ENCODE peak calls at places on chromosomes 7 and 10, in four cellular contexts. N is astrocyte of the spinal cord, D is AG10803, Z is GM10248. T is an unnamed sample.

GRCh38 chr10:27542812-27543211 is 38.7 kb downstream of the RAB18 start:
- DNase-seq in Z (no peak), N (peak; percentile 33), D (peak; percentile 62), T (no peak)

GRCh38 chr7:55019691-55020480 is 1.1 kb downstream of the EGFR start:
- DNase-seq in Z (peak; percentile 33), N (no peak), D (no peak), T (no peak)

GRCh38 chr7:98733036-98733435 is 116.0 kb downstream of the NPTX2 start:
- DNase-seq in N (no peak), D (peak; percentile 18), Z (peak; percentile 70), T (peak; percentile 77)

GRCh38 chr7:119660085-119660484 is 612.9 kb upstream of the KCND2 start:
- DNase-seq in D (no peak), N (no peak), Z (no peak), T (no peak)

GRCh38 chr7:64636386-64636785 is 29.5 kb upstream of the ZNF107 start:
- DNase-seq in D (no peak), N (no peak), Z (no peak), T (no peak)

GRCh38 chr10:86648706-86649426 is 5.5 kb upstream of the OPN4 start:
- DNase-seq in Z (no peak), D (peak; percentile 85), N (peak; percentile 48), T (peak; percentile 0)

GRCh38 chr7:104267701-104268368 is 60.0 kb upstream of the ORC5 start:
- DNase-seq in Z (no peak), D (peak; percentile 17), N (peak; percentile 27), T (no peak)

GRCh38 chr7:142749218-142749993 is at the start of gene PRSS1:
- DNase-seq in N (no peak), D (no peak), Z (no peak), T (no peak)

GRCh38 chr10:100810835-100811116 is 65.4 kb downstream of the PAX2 start:
- DNase-seq in Z (no peak), N (no peak), D (no peak), T (no peak)

GRCh38 chr10:98361131-98361633 is 53.8 kb downstream of the PYROXD2 start:
- DNase-seq in Z (no peak), N (peak; percentile 96), D (peak; percentile 99), T (peak; percentile 90)

GRCh38 chr10:110568055-110568735 is 700 bp downstream of the SMC3 start:
- DNase-seq in Z (no peak), D (peak; percentile 20), N (peak; percentile 13), T (peak; percentile 67)

DNA sequence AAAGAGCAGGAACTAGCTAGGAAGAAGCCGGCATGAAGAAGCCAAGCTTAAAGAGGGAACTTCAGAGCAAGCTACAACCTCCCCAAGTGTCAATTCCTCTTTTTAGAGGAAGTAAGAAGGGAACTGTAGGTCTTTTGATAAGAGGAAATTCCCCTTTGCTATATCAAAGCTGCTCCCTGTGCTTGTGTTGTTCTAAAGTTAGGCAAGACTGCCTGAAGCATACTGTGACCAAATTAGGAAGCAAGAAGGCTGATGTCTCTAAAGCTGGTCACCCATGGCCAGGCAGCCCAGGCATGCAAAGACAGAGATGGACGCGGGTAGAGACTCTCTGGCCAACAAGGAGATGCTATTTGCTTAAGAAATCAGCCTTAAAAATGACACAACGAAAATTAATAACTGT is 87.9 kb downstream of the RNF216 start:
- DNase-seq in Z (peak; percentile 68), D (peak; percentile 78), N (peak; percentile 47), T (peak; percentile 92)
- TF ChIP-seq CTCF in Z (no peak), D (no peak), N (no peak), T (no peak)

DNA sequence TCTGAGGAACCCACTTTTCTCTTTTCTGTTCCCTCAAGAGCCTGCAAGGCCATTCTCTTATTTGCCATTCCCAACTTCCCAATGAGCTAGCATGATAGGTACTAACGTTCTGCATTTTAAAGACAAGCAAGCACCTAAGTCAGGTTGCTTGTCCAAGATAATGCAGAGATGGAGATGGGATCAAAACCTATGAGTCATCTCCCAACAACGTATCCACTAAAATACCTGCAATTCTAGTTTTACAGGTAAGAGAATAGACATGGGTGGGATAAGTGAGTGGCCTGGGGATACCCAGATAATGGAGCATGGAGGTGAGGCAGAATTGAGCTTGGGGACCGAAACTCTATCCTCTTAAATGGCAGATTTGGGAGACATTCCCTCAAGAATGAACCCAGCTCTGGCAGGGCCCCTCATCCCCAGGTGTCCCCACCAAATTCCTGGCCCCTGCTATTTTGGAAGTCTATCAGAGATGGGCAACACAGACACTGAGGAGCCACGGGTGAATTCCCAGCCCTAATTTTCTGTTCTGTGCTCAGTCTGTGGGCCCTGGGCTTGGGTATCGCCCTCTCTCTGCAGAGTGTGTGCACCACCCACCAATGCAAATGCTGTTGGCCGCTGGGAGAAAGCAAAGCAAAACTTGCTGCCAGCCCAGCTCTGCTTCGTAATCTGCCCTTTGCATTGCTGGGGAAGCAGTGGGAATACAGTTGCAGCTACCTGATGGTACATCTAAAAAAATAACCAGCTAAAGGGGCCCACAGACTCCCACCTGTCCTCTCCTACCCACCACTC is 98.3 kb downstream of the KCNMA1 start:
- DNase-seq in D (no peak), N (no peak), Z (no peak), T (no peak)
- TF ChIP-seq CTCF in D (no peak), N (no peak), Z (no peak), T (no peak)

GRCh38 chr10:123687758-123688157 is 21.6 kb downstream of the GPR26 start:
- DNase-seq in D (no peak), N (no peak), Z (no peak), T (no peak)
- TF ChIP-seq CTCF in D (no peak), N (no peak), Z (no peak), T (no peak)

GRCh38 chr10:21722209-21722608 is 188.2 kb downstream of the MLLT10 start:
- DNase-seq in N (no peak), D (no peak), Z (no peak), T (no peak)

GRCh38 chr10:21724020-21724589 is 190.1 kb downstream of the MLLT10 start:
- DNase-seq in N (no peak), Z (no peak), D (no peak), T (no peak)

GRCh38 chr10:21727452-21728168 is 193.6 kb downstream of the MLLT10 start:
- DNase-seq in N (peak; percentile 25), D (peak; percentile 34), Z (no peak), T (no peak)

GRCh38 chr10:21726601-21727295 is 192.7 kb downstream of the MLLT10 start:
- DNase-seq in D (peak; percentile 48), Z (no peak), N (no peak), T (no peak)

DNA sequence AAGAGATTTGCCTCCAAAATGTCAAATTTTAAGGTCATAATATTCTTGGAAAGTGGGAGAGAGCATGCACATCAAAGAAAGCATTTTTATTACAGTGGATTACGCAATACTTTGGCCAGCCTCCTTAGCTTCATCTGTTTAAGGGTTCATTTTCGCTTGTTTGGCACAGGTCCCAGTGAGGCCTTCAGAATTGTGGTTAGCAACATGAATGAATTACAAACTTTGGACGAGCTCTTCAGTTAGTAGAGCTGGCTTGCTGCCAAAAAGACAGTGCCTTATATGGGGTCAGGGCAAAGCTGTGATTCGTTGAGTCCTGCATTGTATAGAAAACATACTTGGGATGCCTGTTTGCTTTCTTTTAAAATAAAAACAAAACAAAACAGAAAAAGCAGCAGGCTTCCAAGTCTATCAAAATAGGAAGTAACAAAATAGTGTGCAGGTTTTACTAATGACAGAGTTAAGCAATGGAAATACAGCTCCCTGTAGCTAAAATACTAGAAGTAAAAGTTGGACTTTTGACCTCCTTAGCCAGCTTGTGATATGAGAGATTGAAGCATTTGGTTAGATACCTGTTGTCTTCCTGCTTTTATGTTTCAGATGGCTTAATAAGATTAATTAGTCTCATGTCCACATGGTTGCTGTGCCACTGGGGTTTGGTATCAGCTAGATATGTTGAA is 190.8 kb downstream of the MLLT10 start:
- DNase-seq in N (peak; percentile 100), D (peak; percentile 99), Z (peak; percentile 37), T (peak; percentile 79)
- TF ChIP-seq CTCF in N (no peak), D (no peak), Z (no peak), T (no peak)

GRCh38 chr7:137751361-137752009 is 95.3 kb downstream of the DGKI start:
- DNase-seq in N (no peak), D (no peak), Z (no peak), T (no peak)

GRCh38 chr7:137742051-137742450 is 104.7 kb downstream of the DGKI start:
- DNase-seq in N (no peak), D (no peak), Z (no peak), T (no peak)

GRCh38 chr7:137753067-137753466 is 93.7 kb downstream of the DGKI start:
- DNase-seq in N (no peak), Z (no peak), D (no peak), T (no peak)

GRCh38 chr7:137743021-137743420 is 103.8 kb downstream of the DGKI start:
- DNase-seq in N (no peak), Z (no peak), D (no peak), T (no peak)

DNA sequence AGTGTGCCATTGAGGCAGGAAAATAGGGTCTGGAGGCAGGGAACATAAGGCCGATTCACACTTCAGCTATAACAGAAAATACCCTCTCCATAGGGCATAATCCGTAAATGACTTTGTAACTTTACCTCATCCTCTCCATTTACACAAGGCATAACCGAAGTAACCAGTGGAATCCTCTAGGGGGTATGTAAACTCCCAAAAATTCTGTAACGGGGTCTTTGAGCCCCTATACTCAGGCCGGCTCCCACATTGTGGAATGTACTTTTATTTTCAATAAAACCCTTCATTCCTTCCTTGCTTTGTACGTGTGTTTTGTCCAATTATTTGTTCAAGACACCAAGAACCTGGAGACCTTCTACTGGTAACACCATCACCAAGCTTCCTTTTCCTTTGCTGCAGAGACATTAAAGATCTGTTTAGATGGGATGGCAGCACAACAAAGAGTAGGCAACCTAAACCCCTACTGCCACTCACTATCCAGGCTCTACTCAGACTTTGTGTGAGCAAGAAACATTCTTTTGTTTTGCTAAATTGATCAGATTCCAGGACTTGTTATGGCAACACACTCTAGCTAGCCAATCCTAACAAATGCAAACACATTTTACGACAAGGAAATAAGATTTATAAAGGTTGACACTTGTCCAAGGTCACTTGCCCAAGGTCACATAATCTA is 99.3 kb downstream of the DGKI start:
- DNase-seq in Z (no peak), D (peak; percentile 33), N (no peak), T (no peak)
- TF ChIP-seq CTCF in Z (no peak), D (no peak), N (no peak), T (no peak)

GRCh38 chr7:20310963-20311742 is 19.5 kb upstream of the ITGB8 start:
- DNase-seq in Z (no peak), D (peak; percentile 78), N (peak; percentile 79), T (peak; percentile 78)
- TF ChIP-seq CTCF in Z (peak; percentile 24), D (peak; percentile 49), N (peak; percentile 31), T (peak; percentile 34)

GRCh38 chr7:36441344-36442022 is 51.8 kb downstream of the ANLN start:
- DNase-seq in Z (no peak), D (no peak), N (no peak), T (no peak)
- TF ChIP-seq CTCF in Z (no peak), D (no peak), N (no peak), T (no peak)

T was measured in GM12865.